ENCODE peak calls at places on chromosomes 2 and 18, in nine cellular contexts. P is neural progenitor cell, F is thoracic aorta, W is HCT116, H is stomach, J is PC-3, Z is upper lobe of right lung, B is uterus, K is psoas muscle. S is an unnamed sample.

GRCh38 chr2:179861777-179862117 is 335 bp upstream of the ZNF385B start:
- DNase-seq in P (peak; percentile 61), F (no peak), W (no peak), H (no peak), J (peak; percentile 20), Z (peak; percentile 63), B (no peak), K (peak; percentile 14), S (no peak)

GRCh38 chr2:125004091-125004800 is 979.2 kb downstream of the CNTNAP5 start:
- DNase-seq in P (no peak), F (no peak), W (no peak), H (no peak), J (no peak), Z (no peak), B (no peak), K (no peak), S (no peak)

GRCh38 chr2:116719841-116720240 is 1094.7 kb upstream of the DDX18 start:
- DNase-seq in P (no peak), F (no peak), W (no peak), H (no peak), J (peak; percentile 97), Z (no peak), B (no peak), K (no peak), S (no peak)

GRCh38 chr18:50374753-50375391 is at the start of gene SKA1:
- DNase-seq in P (peak; percentile 97), F (peak; percentile 57), W (peak; percentile 89), H (peak; percentile 93), J (peak; percentile 79), Z (peak; percentile 96), B (peak; percentile 85), K (peak; percentile 93), S (peak; percentile 95)

GRCh38 chr18:22378672-22379282 is 38.9 kb downstream of the CTAGE1 start:
- DNase-seq in P (peak; percentile 67), F (no peak), W (peak; percentile 39), H (peak; percentile 60), J (peak; percentile 67), Z (no peak), B (no peak), K (no peak), S (peak; percentile 72)

GRCh38 chr2:119846021-119846420 is 86.3 kb downstream of the PTPN4 start:
- DNase-seq in P (no peak), F (no peak), W (no peak), H (no peak), J (no peak), Z (no peak), B (no peak), K (no peak), S (no peak)

GRCh38 chr2:182937864-182938263 is 71.4 kb upstream of the FRZB start:
- DNase-seq in P (no peak), F (no peak), W (no peak), H (no peak), J (no peak), Z (no peak), B (no peak), K (no peak), S (no peak)

GRCh38 chr18:45122510-45122909 is 441.8 kb downstream of the SETBP1 start:
- DNase-seq in P (no peak), F (no peak), W (no peak), H (no peak), J (no peak), Z (no peak), B (no peak), K (no peak), S (no peak)

GRCh38 chr2:42089340-42089925 is 41.6 kb downstream of the PKDCC start:
- DNase-seq in P (peak; percentile 82), F (no peak), W (peak; percentile 31), H (peak; percentile 60), J (peak; percentile 76), Z (peak; percentile 86), B (peak; percentile 58), K (peak; percentile 73), S (peak; percentile 48)

GRCh38 chr2:226963528-226963927 is 127.7 kb downstream of the RHBDD1 start:
- DNase-seq in P (peak; percentile 19), F (no peak), W (peak; percentile 44), H (no peak), J (peak; percentile 71), Z (no peak), B (no peak), K (no peak), S (no peak)

GRCh38 chr2:119694994-119695521 is 16.1 kb downstream of the TMEM177 start:
- DNase-seq in P (no peak), F (no peak), W (no peak), H (no peak), J (no peak), Z (no peak), B (no peak), K (no peak), S (no peak)

GRCh38 chr2:234867882-234868285 is 83.9 kb upstream of the SH3BP4 start:
- DNase-seq in P (no peak), F (no peak), W (no peak), H (no peak), J (no peak), Z (no peak), B (no peak), K (no peak), S (no peak)

GRCh38 chr18:74078257-74078656 is 69.4 kb downstream of the FBXO15 start:
- DNase-seq in P (no peak), F (no peak), W (no peak), H (no peak), J (no peak), Z (no peak), B (no peak), K (no peak), S (no peak)

GRCh38 chr2:43129676-43130547 is 96.5 kb downstream of the ZFP36L2 start:
- DNase-seq in P (no peak), F (no peak), W (no peak), H (peak; percentile 44), J (no peak), Z (peak; percentile 83), B (no peak), K (peak; percentile 48), S (no peak)

GRCh38 chr2:43131890-43132522 is 94.4 kb downstream of the ZFP36L2 start:
- DNase-seq in P (no peak), F (no peak), W (no peak), H (no peak), J (peak; percentile 26), Z (no peak), B (no peak), K (no peak), S (no peak)

GRCh38 chr2:43129254-43129653 is 97.2 kb downstream of the ZFP36L2 start:
- DNase-seq in P (no peak), F (no peak), W (no peak), H (no peak), J (no peak), Z (peak; percentile 6), B (no peak), K (no peak), S (no peak)

GRCh38 chr2:43131051-43131889 is 95.1 kb downstream of the ZFP36L2 start:
- DNase-seq in P (peak; percentile 41), F (peak; percentile 75), W (peak; percentile 89), H (peak; percentile 94), J (peak; percentile 94), Z (peak; percentile 88), B (peak; percentile 72), K (peak; percentile 77), S (peak; percentile 91)

DNA sequence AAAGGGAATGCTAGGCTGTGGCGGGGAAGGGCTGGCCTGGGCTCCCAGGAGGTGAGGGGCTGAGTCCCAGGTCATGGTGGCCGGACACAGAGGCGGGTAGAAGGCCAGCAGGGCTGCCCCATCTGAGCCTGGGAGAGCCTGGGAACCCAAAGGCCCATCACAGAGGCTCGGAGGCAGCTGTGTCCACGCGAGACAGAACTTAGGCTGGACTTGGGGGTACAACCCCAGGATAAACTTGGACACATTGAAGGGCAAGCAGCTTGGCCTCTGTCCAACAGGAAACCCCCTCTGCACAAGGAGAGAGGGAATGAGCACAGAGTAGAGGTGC is 95.9 kb downstream of the ZFP36L2 start:
- DNase-seq in P (no peak), F (no peak), W (no peak), H (no peak), J (no peak), Z (peak; percentile 64), B (no peak), K (no peak), S (no peak)
- H3K4me1 ChIP-seq in P (peaks cover 15% of the 10 kb centered on the region), F (peaks cover 37% of the 10 kb centered on the region), W (peaks cover 23% of the 10 kb centered on the region), H (peaks cover 56% of the 10 kb centered on the region), J (peaks cover 23% of the 10 kb centered on the region), Z (peaks cover 65% of the 10 kb centered on the region), B (no peaks in the 10 kb centered on the region), K (peaks cover 28% of the 10 kb centered on the region), S (peaks cover 51% of the 10 kb centered on the region)

DNA sequence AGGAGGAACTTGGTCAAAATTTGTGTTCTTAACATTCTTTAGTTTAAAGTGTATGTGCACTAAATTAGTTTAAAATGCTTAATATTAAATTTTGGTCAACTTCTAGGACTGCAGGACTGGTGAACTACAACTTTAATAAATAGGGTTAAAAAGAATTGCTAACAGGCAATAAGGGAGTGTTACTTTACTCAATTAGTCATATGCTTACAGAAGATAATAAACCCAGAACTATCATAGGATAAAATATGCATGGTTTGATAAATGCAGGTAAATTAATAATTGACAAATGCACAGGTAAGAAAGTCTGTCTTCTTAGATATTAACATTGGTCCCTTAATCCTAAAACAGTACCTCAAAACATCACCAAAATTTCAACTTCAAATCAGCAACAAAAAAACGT is 20.6 kb downstream of the FARSB start:
- DNase-seq in P (no peak), F (no peak), W (no peak), H (no peak), J (no peak), Z (no peak), B (no peak), K (no peak), S (no peak)
- H3K36me3 ChIP-seq in P (peaks cover 46% of the 10 kb centered on the region), F (peaks cover 43% of the 10 kb centered on the region), W (peaks cover 28% of the 10 kb centered on the region), H (peaks cover 78% of the 10 kb centered on the region), J (peaks cover 62% of the 10 kb centered on the region), Z (peaks cover 89% of the 10 kb centered on the region), B (no peaks in the 10 kb centered on the region), K (peaks cover 95% of the 10 kb centered on the region), S (peaks cover 7% of the 10 kb centered on the region)

GRCh38 chr2:74502147-74502719 is 2.8 kb upstream of the LBX2 start:
- DNase-seq in P (peak; percentile 42), F (no peak), W (no peak), H (peak; percentile 68), J (no peak), Z (no peak), B (no peak), K (no peak), S (peak; percentile 81)
- H3K4me1 ChIP-seq in P (peaks cover 41% of the 10 kb centered on the region), F (peaks cover 57% of the 10 kb centered on the region), W (peaks cover 53% of the 10 kb centered on the region), H (peaks cover 84% of the 10 kb centered on the region), J (peaks cover 32% of the 10 kb centered on the region), Z (peaks cover 58% of the 10 kb centered on the region), B (peaks cover 24% of the 10 kb centered on the region), K (peaks cover 31% of the 10 kb centered on the region), S (peaks cover 53% of the 10 kb centered on the region)

DNA sequence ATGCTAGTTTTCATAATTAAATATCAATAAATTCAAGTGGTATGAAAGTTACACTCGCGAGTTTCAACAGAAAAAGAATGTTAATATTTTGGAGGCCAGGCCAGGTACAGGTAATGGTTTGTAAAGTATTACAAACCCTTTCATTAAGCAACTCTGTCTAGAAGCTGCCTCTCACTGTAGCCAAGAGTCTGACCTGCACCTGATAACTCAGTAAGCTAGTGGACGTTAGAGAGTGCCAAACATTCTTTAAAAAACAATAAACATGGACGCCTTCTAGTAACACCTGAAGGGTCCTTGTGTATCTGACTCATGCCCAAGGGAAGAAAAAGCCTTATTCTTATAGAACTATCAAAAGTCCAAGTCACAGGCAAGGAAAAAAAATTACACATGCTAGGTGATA is 70.2 kb downstream of the MBD2 start:
- DNase-seq in P (no peak), F (no peak), W (no peak), H (no peak), J (no peak), Z (no peak), B (no peak), K (no peak), S (no peak)
- H3K36me3 ChIP-seq in P (no peaks in the 10 kb centered on the region), F (peaks cover 16% of the 10 kb centered on the region), W (peaks cover 5% of the 10 kb centered on the region), H (peaks cover 73% of the 10 kb centered on the region), J (peaks cover 20% of the 10 kb centered on the region), Z (peaks cover 79% of the 10 kb centered on the region), B (no peaks in the 10 kb centered on the region), K (peaks cover 66% of the 10 kb centered on the region), S (peaks cover 11% of the 10 kb centered on the region)